ENCODE peak calls at places on chromosome 1, in four cellular contexts. One of them, this sample, is unnamed.

GRCh38 chr1:85268801-85269585 is 7.4 kb downstream of the BCL10 start:
- DNase-seq in EH: no peak
- DNase-seq in choroid plexus epithelial cell: no peak
- DNase-seq in upper lobe of right lung: no peak
- DNase-seq in this sample: no peak

GRCh38 chr1:64163972-64164371 is 39.5 kb upstream of the UBE2U start:
- DNase-seq in upper lobe of right lung: no peak
- DNase-seq in EH: peak; percentile 56
- DNase-seq in choroid plexus epithelial cell: peak; percentile 76
- DNase-seq in this sample: no peak

GRCh38 chr1:6998267-6998666 is 213.0 kb downstream of the CAMTA1 start:
- DNase-seq in EH: no peak
- DNase-seq in choroid plexus epithelial cell: no peak
- DNase-seq in upper lobe of right lung: no peak
- DNase-seq in this sample: no peak

GRCh38 chr1:29672416-29672815 is 436.1 kb downstream of the PTPRU start:
- DNase-seq in EH: no peak
- DNase-seq in upper lobe of right lung: peak; percentile 17
- DNase-seq in choroid plexus epithelial cell: no peak
- DNase-seq in this sample: no peak

GRCh38 chr1:244207042-244207934 is 156.2 kb downstream of the ZBTB18 start:
- DNase-seq in EH: no peak
- DNase-seq in upper lobe of right lung: no peak
- DNase-seq in choroid plexus epithelial cell: peak; percentile 79
- DNase-seq in this sample: no peak

GRCh38 chr1:10899490-10900264 is 103.2 kb upstream of the CASZ1 start:
- DNase-seq in upper lobe of right lung: no peak
- DNase-seq in choroid plexus epithelial cell: no peak
- DNase-seq in EH: no peak
- DNase-seq in this sample: no peak

GRCh38 chr1:214516434-214517326 is 34.7 kb downstream of the PTPN14 start:
- DNase-seq in EH: peak; percentile 34
- DNase-seq in choroid plexus epithelial cell: no peak
- DNase-seq in upper lobe of right lung: no peak
- DNase-seq in this sample: no peak

GRCh38 chr1:30907641-30908445 is 715 bp downstream of the SDC3 start:
- DNase-seq in EH: no peak
- DNase-seq in upper lobe of right lung: peak; percentile 66
- DNase-seq in choroid plexus epithelial cell: no peak
- DNase-seq in this sample: no peak

GRCh38 chr1:17745564-17745955 is 9.6 kb upstream of the ACTL8 start:
- DNase-seq in choroid plexus epithelial cell: no peak
- DNase-seq in EH: no peak
- DNase-seq in upper lobe of right lung: no peak
- DNase-seq in this sample: no peak

GRCh38 chr1:31583995-31584868 is 7.9 kb downstream of the TINAGL1 start:
- DNase-seq in EH: peak; percentile 78
- DNase-seq in upper lobe of right lung: peak; percentile 85
- DNase-seq in choroid plexus epithelial cell: peak; percentile 89
- DNase-seq in this sample: no peak

GRCh38 chr1:175829845-175830244 is 86.5 kb upstream of the TNR start:
- DNase-seq in choroid plexus epithelial cell: no peak
- DNase-seq in EH: no peak
- DNase-seq in upper lobe of right lung: no peak
- DNase-seq in this sample: no peak

GRCh38 chr1:205191127-205191577 is 20.4 kb downstream of the DSTYK start:
- DNase-seq in choroid plexus epithelial cell: no peak
- DNase-seq in EH: peak; percentile 41
- DNase-seq in upper lobe of right lung: no peak
- DNase-seq in this sample: no peak

GRCh38 chr1:116763787-116764465 is 9.7 kb downstream of the CD2 start:
- DNase-seq in EH: peak; percentile 13
- DNase-seq in choroid plexus epithelial cell: no peak
- DNase-seq in upper lobe of right lung: no peak
- DNase-seq in this sample: no peak

GRCh38 chr1:154621875-154622274 is 13.9 kb upstream of the ADAR start:
- DNase-seq in upper lobe of right lung: no peak
- DNase-seq in choroid plexus epithelial cell: no peak
- DNase-seq in EH: no peak
- DNase-seq in this sample: no peak

GRCh38 chr1:198549863-198550262 is 9.4 kb upstream of the ATP6V1G3 start:
- DNase-seq in EH: no peak
- DNase-seq in upper lobe of right lung: no peak
- DNase-seq in choroid plexus epithelial cell: no peak
- DNase-seq in this sample: no peak

GRCh38 chr1:184152502-184152901 is 101.0 kb downstream of the TSEN15 start:
- DNase-seq in upper lobe of right lung: no peak
- DNase-seq in choroid plexus epithelial cell: peak; percentile 32
- DNase-seq in EH: peak; percentile 61
- DNase-seq in this sample: no peak

GRCh38 chr1:181131255-181131901 is 42.9 kb downstream of the IER5 start:
- DNase-seq in choroid plexus epithelial cell: no peak
- DNase-seq in EH: no peak
- DNase-seq in upper lobe of right lung: no peak
- DNase-seq in this sample: no peak

GRCh38 chr1:98556521-98557158 is 104.9 kb upstream of the SNX7 start:
- DNase-seq in upper lobe of right lung: no peak
- DNase-seq in EH: peak; percentile 37
- DNase-seq in choroid plexus epithelial cell: peak; percentile 49
- DNase-seq in this sample: no peak

GRCh38 chr1:14907416-14907815 is 246.1 kb upstream of the TMEM51 start:
- DNase-seq in choroid plexus epithelial cell: no peak
- DNase-seq in EH: no peak
- DNase-seq in upper lobe of right lung: no peak
- DNase-seq in this sample: no peak

GRCh38 chr1:111563619-111564018 is 56.0 kb upstream of the RAP1A start:
- DNase-seq in upper lobe of right lung: no peak
- DNase-seq in choroid plexus epithelial cell: peak; percentile 80
- DNase-seq in EH: peak; percentile 81
- DNase-seq in this sample: no peak

GRCh38 chr1:212351588-212352362 is 62.9 kb downstream of the PACC1 start:
- DNase-seq in choroid plexus epithelial cell: no peak
- DNase-seq in EH: no peak
- DNase-seq in upper lobe of right lung: no peak
- DNase-seq in this sample: no peak

GRCh38 chr1:41623736-41624135 is 139.3 kb upstream of the EDN2 start:
- DNase-seq in upper lobe of right lung: no peak
- DNase-seq in choroid plexus epithelial cell: no peak
- DNase-seq in EH: no peak
- DNase-seq in this sample: no peak

GRCh38 chr1:178684542-178685000 is 40.5 kb upstream of the RALGPS2 start:
- DNase-seq in choroid plexus epithelial cell: peak; percentile 97
- DNase-seq in EH: peak; percentile 95
- DNase-seq in upper lobe of right lung: no peak
- DNase-seq in this sample: no peak

GRCh38 chr1:5720936-5721335 is 271.3 kb downstream of the NPHP4 start:
- DNase-seq in upper lobe of right lung: no peak
- DNase-seq in choroid plexus epithelial cell: no peak
- DNase-seq in EH: no peak
- DNase-seq in this sample: no peak

GRCh38 chr1:32266926-32267645 is 16.0 kb downstream of the LCK start:
- DNase-seq in upper lobe of right lung: no peak
- DNase-seq in EH: peak; percentile 88
- DNase-seq in choroid plexus epithelial cell: peak; percentile 64
- DNase-seq in this sample: no peak

GRCh38 chr1:233157245-233157644 is 138.3 kb downstream of the PCNX2 start:
- DNase-seq in upper lobe of right lung: no peak
- DNase-seq in EH: no peak
- DNase-seq in choroid plexus epithelial cell: no peak
- DNase-seq in this sample: no peak

GRCh38 chr1:225834417-225835329 is 24.7 kb downstream of the EPHX1 start:
- DNase-seq in choroid plexus epithelial cell: peak; percentile 48
- DNase-seq in EH: peak; percentile 76
- DNase-seq in upper lobe of right lung: no peak
- DNase-seq in this sample: no peak

This sample was measured in activated CD4-positive, alpha-beta T cell treated with anti-CD3 and anti-CD28 coated beads for 1 hour.